ENCODE peak calls at places on chromosomes 4 and X, in four cellular contexts. Y is tibial nerve, M is amniotic stem cell, U is A549. F is an unnamed sample.

GRCh38 chrX:21838937-21839333 is 482 bp upstream of the MBTPS2 start:
- DNase-seq in M (no peak), Y (no peak), U (peak), F (no peak)

GRCh38 chr4:133146574-133147198 is 2.4 kb upstream of the PCDH10 start:
- DNase-seq in M (no peak), U (peak), Y (no peak), F (no peak)

GRCh38 chrX:46777971-46778810 is 19.3 kb upstream of the SLC9A7 start:
- DNase-seq in U (no peak), M (no peak), Y (no peak), F (no peak)

GRCh38 chr4:110442788-110443187 is 33.2 kb upstream of the ENPEP start:
- DNase-seq in U (no peak), Y (no peak), M (no peak), F (no peak)

GRCh38 chrX:110066488-110067225 is 63.7 kb downstream of the TMEM164 start:
- DNase-seq in U (no peak), M (no peak), Y (no peak), F (no peak)

GRCh38 chr4:41339812-41340809 is 83.4 kb downstream of the UCHL1 start:
- DNase-seq in Y (no peak), U (peak), M (no peak), F (no peak)

GRCh38 chrX:118261136-118261535 is 84.8 kb upstream of the WDR44 start:
- DNase-seq in M (no peak), Y (no peak), U (no peak), F (no peak)

GRCh38 chr4:72604324-72604723 is 35.3 kb upstream of the ADAMTS3 start:
- DNase-seq in M (no peak), Y (peak), U (no peak), F (no peak)

GRCh38 chr4:156505341-156505955 is 466.2 kb downstream of the PDGFC start:
- DNase-seq in Y (no peak), U (no peak), M (no peak), F (no peak)

GRCh38 chr4:150070464-150071170 is 7.6 kb upstream of the DCLK2 start:
- DNase-seq in Y (no peak), U (peak), M (no peak), F (no peak)

GRCh38 chrX:20378291-20378920 is 111.7 kb upstream of the RPS6KA3 start:
- DNase-seq in U (peak), M (no peak), Y (no peak), F (no peak)

GRCh38 chrX:22912598-22912997 is 87.2 kb upstream of the DDX53 start:
- DNase-seq in U (no peak), Y (no peak), M (no peak), F (no peak)

GRCh38 chrX:78103656-78104446 is at the start of gene PGK1:
- DNase-seq in Y (peak), U (peak), M (peak), F (peak)

GRCh38 chr4:1172971-1173757 is 781 bp upstream of the SPON2 start:
- DNase-seq in M (no peak), Y (peak), U (peak), F (no peak)

GRCh38 chrX:119686087-119686639 is 6.8 kb downstream of the SEPTIN6 start:
- DNase-seq in M (no peak), Y (no peak), U (no peak), F (no peak)

GRCh38 chr4:173448103-173448502 is 49.2 kb upstream of the SCRG1 start:
- DNase-seq in M (no peak), Y (no peak), U (no peak), F (no peak)

GRCh38 chr4:153152453-153153338 is 51.5 kb upstream of the TRIM2 start:
- DNase-seq in M (no peak), U (no peak), Y (no peak), F (no peak)